ENCODE peak calls at places on chromosomes 11 and 22, in ten cellular contexts. One of them, this sample, is unnamed.

GRCh38 chr22:23395476-23396361 is 184.4 kb downstream of the IGLL1 start:
- DNase-seq in stomach: no peak
- DNase-seq in tibial nerve: no peak
- DNase-seq in right lobe of liver: peak; percentile 45
- DNase-seq in esophagus squamous epithelium: no peak
- DNase-seq in ovary: no peak
- DNase-seq in NB4: no peak
- DNase-seq in body of pancreas: no peak
- DNase-seq in A549: no peak
- DNase-seq in breast epithelium: no peak
- DNase-seq in this sample: no peak

GRCh38 chr22:42365942-42366660 is 66.1 kb downstream of the NFAM1 start:
- DNase-seq in stomach: no peak
- DNase-seq in tibial nerve: peak; percentile 32
- DNase-seq in right lobe of liver: no peak
- DNase-seq in esophagus squamous epithelium: no peak
- DNase-seq in ovary: no peak
- DNase-seq in NB4: no peak
- DNase-seq in body of pancreas: no peak
- DNase-seq in A549: no peak
- DNase-seq in breast epithelium: no peak
- DNase-seq in this sample: peak; percentile 74

GRCh38 chr11:90434858-90435257 is 212.0 kb upstream of the CHORDC1 start:
- DNase-seq in stomach: no peak
- DNase-seq in tibial nerve: no peak
- DNase-seq in right lobe of liver: no peak
- DNase-seq in esophagus squamous epithelium: no peak
- DNase-seq in ovary: no peak
- DNase-seq in NB4: peak; percentile 20
- DNase-seq in body of pancreas: no peak
- DNase-seq in A549: no peak
- DNase-seq in breast epithelium: no peak
- DNase-seq in this sample: peak; percentile 12

GRCh38 chr11:2713721-2714462 is 14.1 kb upstream of the KCNQ1OT1 start:
- DNase-seq in stomach: no peak
- DNase-seq in tibial nerve: no peak
- DNase-seq in right lobe of liver: peak; percentile 35
- DNase-seq in esophagus squamous epithelium: no peak
- DNase-seq in ovary: no peak
- DNase-seq in NB4: no peak
- DNase-seq in body of pancreas: no peak
- DNase-seq in A549: no peak
- DNase-seq in breast epithelium: no peak
- DNase-seq in this sample: no peak

GRCh38 chr11:23320131-23320530 is 459.9 kb upstream of the CCDC179 start:
- DNase-seq in stomach: no peak
- DNase-seq in tibial nerve: no peak
- DNase-seq in right lobe of liver: no peak
- DNase-seq in esophagus squamous epithelium: no peak
- DNase-seq in ovary: no peak
- DNase-seq in NB4: no peak
- DNase-seq in body of pancreas: no peak
- DNase-seq in A549: no peak
- DNase-seq in breast epithelium: no peak
- DNase-seq in this sample: no peak

GRCh38 chr11:72314600-72315386 is 70.8 kb upstream of the PHOX2A start:
- DNase-seq in stomach: no peak
- DNase-seq in tibial nerve: no peak
- DNase-seq in right lobe of liver: no peak
- DNase-seq in esophagus squamous epithelium: no peak
- DNase-seq in ovary: no peak
- DNase-seq in NB4: no peak
- DNase-seq in body of pancreas: no peak
- DNase-seq in A549: no peak
- DNase-seq in breast epithelium: no peak
- DNase-seq in this sample: no peak

GRCh38 chr11:32839308-32839707 is 9.6 kb downstream of the PRRG4 start:
- DNase-seq in stomach: no peak
- DNase-seq in tibial nerve: no peak
- DNase-seq in right lobe of liver: no peak
- DNase-seq in esophagus squamous epithelium: no peak
- DNase-seq in ovary: no peak
- DNase-seq in NB4: no peak
- DNase-seq in body of pancreas: no peak
- DNase-seq in A549: no peak
- DNase-seq in breast epithelium: no peak
- DNase-seq in this sample: no peak

GRCh38 chr11:62909107-62909894 is 11.9 kb downstream of the CHRM1 start:
- DNase-seq in stomach: peak; percentile 90
- DNase-seq in tibial nerve: peak; percentile 31
- DNase-seq in right lobe of liver: peak; percentile 68
- DNase-seq in esophagus squamous epithelium: no peak
- DNase-seq in ovary: peak; percentile 43
- DNase-seq in NB4: peak; percentile 45
- DNase-seq in body of pancreas: peak; percentile 93
- DNase-seq in A549: peak; percentile 70
- DNase-seq in breast epithelium: peak; percentile 81
- DNase-seq in this sample: peak; percentile 88

GRCh38 chr11:29119116-29119515 is 897.7 kb downstream of the KCNA4 start:
- DNase-seq in stomach: no peak
- DNase-seq in tibial nerve: no peak
- DNase-seq in right lobe of liver: no peak
- DNase-seq in esophagus squamous epithelium: no peak
- DNase-seq in ovary: no peak
- DNase-seq in NB4: no peak
- DNase-seq in body of pancreas: no peak
- DNase-seq in A549: no peak
- DNase-seq in breast epithelium: no peak
- DNase-seq in this sample: no peak

GRCh38 chr11:88016392-88017020 is 158.7 kb downstream of the RAB38 start:
- DNase-seq in stomach: peak; percentile 74
- DNase-seq in tibial nerve: peak; percentile 95
- DNase-seq in right lobe of liver: no peak
- DNase-seq in esophagus squamous epithelium: peak; percentile 5
- DNase-seq in ovary: peak; percentile 45
- DNase-seq in NB4: peak; percentile 85
- DNase-seq in body of pancreas: peak; percentile 89
- DNase-seq in A549: peak; percentile 6
- DNase-seq in breast epithelium: peak; percentile 76
- DNase-seq in this sample: peak; percentile 71

GRCh38 chr11:62553839-62554361 is 7.3 kb upstream of the AHNAK start:
- DNase-seq in stomach: no peak
- DNase-seq in tibial nerve: no peak
- DNase-seq in right lobe of liver: peak; percentile 19
- DNase-seq in esophagus squamous epithelium: no peak
- DNase-seq in ovary: no peak
- DNase-seq in NB4: no peak
- DNase-seq in body of pancreas: no peak
- DNase-seq in A549: peak; percentile 92
- DNase-seq in breast epithelium: no peak
- DNase-seq in this sample: no peak

GRCh38 chr22:46091277-46091977 is 58.9 kb upstream of the PPARA start:
- DNase-seq in stomach: no peak
- DNase-seq in tibial nerve: no peak
- DNase-seq in right lobe of liver: peak; percentile 49
- DNase-seq in esophagus squamous epithelium: no peak
- DNase-seq in ovary: peak; percentile 30
- DNase-seq in NB4: no peak
- DNase-seq in body of pancreas: peak; percentile 5
- DNase-seq in A549: no peak
- DNase-seq in breast epithelium: no peak
- DNase-seq in this sample: no peak

GRCh38 chr22:46089426-46090041 is 60.8 kb upstream of the PPARA start:
- DNase-seq in stomach: peak; percentile 26
- DNase-seq in tibial nerve: no peak
- DNase-seq in right lobe of liver: peak; percentile 52
- DNase-seq in esophagus squamous epithelium: no peak
- DNase-seq in ovary: peak; percentile 39
- DNase-seq in NB4: no peak
- DNase-seq in body of pancreas: peak; percentile 23
- DNase-seq in A549: no peak
- DNase-seq in breast epithelium: no peak
- DNase-seq in this sample: no peak

GRCh38 chr22:46088541-46089311 is 61.6 kb upstream of the PPARA start:
- DNase-seq in stomach: peak; percentile 79
- DNase-seq in tibial nerve: no peak
- DNase-seq in right lobe of liver: peak; percentile 83
- DNase-seq in esophagus squamous epithelium: no peak
- DNase-seq in ovary: peak; percentile 64
- DNase-seq in NB4: no peak
- DNase-seq in body of pancreas: peak; percentile 76
- DNase-seq in A549: no peak
- DNase-seq in breast epithelium: peak; percentile 85
- DNase-seq in this sample: no peak

GRCh38 chr22:46090631-46091201 is 59.6 kb upstream of the PPARA start:
- DNase-seq in stomach: no peak
- DNase-seq in tibial nerve: no peak
- DNase-seq in right lobe of liver: peak; percentile 22
- DNase-seq in esophagus squamous epithelium: no peak
- DNase-seq in ovary: peak; percentile 68
- DNase-seq in NB4: no peak
- DNase-seq in body of pancreas: peak; percentile 37
- DNase-seq in A549: no peak
- DNase-seq in breast epithelium: no peak
- DNase-seq in this sample: no peak

DNA sequence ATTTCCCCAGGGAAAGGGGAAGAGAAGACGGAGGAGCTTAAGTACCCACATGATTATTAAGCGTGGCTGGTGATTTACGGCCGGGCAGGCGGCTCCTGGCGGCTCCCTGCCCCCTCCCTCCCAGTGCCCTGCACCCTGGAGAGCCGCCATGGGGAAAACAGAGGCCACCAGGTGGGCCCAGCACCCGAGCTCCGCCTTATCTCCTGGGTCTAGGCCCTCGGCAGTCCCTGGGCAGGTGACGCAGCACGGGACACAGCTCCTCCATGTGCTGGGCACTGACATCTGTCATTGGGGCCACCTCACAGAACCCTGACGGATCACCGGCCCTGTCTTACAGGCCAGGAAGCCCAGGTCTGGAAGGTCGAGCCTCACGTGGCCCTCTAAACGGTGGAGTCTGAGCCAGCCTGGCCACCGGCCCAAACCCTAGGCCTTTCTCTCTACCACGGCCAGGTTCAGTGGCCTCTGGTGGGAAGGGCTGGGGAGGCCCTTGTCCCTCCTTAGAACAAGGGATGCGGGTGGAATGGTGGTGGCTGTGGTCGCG is 60.2 kb upstream of the PPARA start:
- DNase-seq in stomach: peak; percentile 85
- DNase-seq in tibial nerve: no peak
- DNase-seq in right lobe of liver: peak; percentile 85
- DNase-seq in esophagus squamous epithelium: no peak
- DNase-seq in ovary: peak; percentile 74
- DNase-seq in NB4: no peak
- DNase-seq in body of pancreas: peak; percentile 92
- DNase-seq in A549: no peak
- DNase-seq in breast epithelium: no peak
- DNase-seq in this sample: peak; percentile 32
- H3K4me3 ChIP-seq in stomach: no peak overlapping the region
- H3K4me3 ChIP-seq in tibial nerve: peak overlapping the region; percentile 17
- H3K4me3 ChIP-seq in right lobe of liver: no peak overlapping the region
- H3K4me3 ChIP-seq in esophagus squamous epithelium: peak overlapping the region; percentile 25
- H3K4me3 ChIP-seq in ovary: peak overlapping the region; percentile 29
- H3K4me3 ChIP-seq in NB4: no peak overlapping the region
- H3K4me3 ChIP-seq in body of pancreas: no peak overlapping the region
- H3K4me3 ChIP-seq in A549: no peak overlapping the region
- H3K4me3 ChIP-seq in breast epithelium: peak overlapping the region; percentile 85
- H3K4me3 ChIP-seq in this sample: no peak overlapping the region

GRCh38 chr22:40817737-40818136 is 1.4 kb downstream of the SLC25A17 start:
- DNase-seq in stomach: no peak
- DNase-seq in tibial nerve: no peak
- DNase-seq in right lobe of liver: no peak
- DNase-seq in esophagus squamous epithelium: no peak
- DNase-seq in ovary: no peak
- DNase-seq in NB4: no peak
- DNase-seq in body of pancreas: no peak
- DNase-seq in A549: no peak
- DNase-seq in breast epithelium: no peak
- DNase-seq in this sample: no peak

GRCh38 chr22:40819741-40820140 is 595 bp upstream of the SLC25A17 start:
- DNase-seq in stomach: no peak
- DNase-seq in tibial nerve: no peak
- DNase-seq in right lobe of liver: no peak
- DNase-seq in esophagus squamous epithelium: no peak
- DNase-seq in ovary: no peak
- DNase-seq in NB4: peak; percentile 53
- DNase-seq in body of pancreas: no peak
- DNase-seq in A549: no peak
- DNase-seq in breast epithelium: no peak
- DNase-seq in this sample: no peak

GRCh38 chr22:40813912-40814315 is 5.2 kb downstream of the SLC25A17 start:
- DNase-seq in stomach: no peak
- DNase-seq in tibial nerve: no peak
- DNase-seq in right lobe of liver: no peak
- DNase-seq in esophagus squamous epithelium: no peak
- DNase-seq in ovary: no peak
- DNase-seq in NB4: no peak
- DNase-seq in body of pancreas: no peak
- DNase-seq in A549: no peak
- DNase-seq in breast epithelium: no peak
- DNase-seq in this sample: no peak

GRCh38 chr22:40818192-40818746 is 877 bp downstream of the SLC25A17 start:
- DNase-seq in stomach: no peak
- DNase-seq in tibial nerve: no peak
- DNase-seq in right lobe of liver: no peak
- DNase-seq in esophagus squamous epithelium: no peak
- DNase-seq in ovary: no peak
- DNase-seq in NB4: peak; percentile 17
- DNase-seq in body of pancreas: no peak
- DNase-seq in A549: no peak
- DNase-seq in breast epithelium: no peak
- DNase-seq in this sample: no peak

GRCh38 chr22:40818747-40819662 is at the start of gene SLC25A17:
- DNase-seq in stomach: peak; percentile 93
- DNase-seq in tibial nerve: peak; percentile 84
- DNase-seq in right lobe of liver: peak; percentile 94
- DNase-seq in esophagus squamous epithelium: peak; percentile 16
- DNase-seq in ovary: peak; percentile 90
- DNase-seq in NB4: peak; percentile 91
- DNase-seq in body of pancreas: peak; percentile 91
- DNase-seq in A549: peak; percentile 78
- DNase-seq in breast epithelium: peak; percentile 87
- DNase-seq in this sample: peak; percentile 93
- TF ChIP-seq POLR2A in stomach: no peak
- TF ChIP-seq POLR2A in tibial nerve: peak; percentile 32
- TF ChIP-seq POLR2A in right lobe of liver: peak; percentile 29
- TF ChIP-seq POLR2A in esophagus squamous epithelium: no peak
- TF ChIP-seq POLR2A in ovary: no peak
- TF ChIP-seq POLR2A in NB4: peak; percentile 39
- TF ChIP-seq POLR2A in body of pancreas: peak; percentile 66
- TF ChIP-seq POLR2A in A549: peak; percentile 55
- TF ChIP-seq POLR2A in breast epithelium: no peak
- TF ChIP-seq POLR2A in this sample: peak; percentile 53

GRCh38 chr11:89293966-89294679 is 116.4 kb downstream of the TYR start:
- DNase-seq in stomach: no peak
- DNase-seq in tibial nerve: no peak
- DNase-seq in right lobe of liver: no peak
- DNase-seq in esophagus squamous epithelium: no peak
- DNase-seq in ovary: peak; percentile 11
- DNase-seq in NB4: no peak
- DNase-seq in body of pancreas: peak; percentile 26
- DNase-seq in A549: no peak
- DNase-seq in breast epithelium: no peak
- DNase-seq in this sample: peak; percentile 2
- H3K4me3 ChIP-seq in stomach: peak overlapping the region; percentile 14
- H3K4me3 ChIP-seq in tibial nerve: peak overlapping the region; percentile 18
- H3K4me3 ChIP-seq in right lobe of liver: no peak overlapping the region
- H3K4me3 ChIP-seq in esophagus squamous epithelium: no peak overlapping the region
- H3K4me3 ChIP-seq in ovary: no peak overlapping the region
- H3K4me3 ChIP-seq in NB4: no peak overlapping the region
- H3K4me3 ChIP-seq in body of pancreas: no peak overlapping the region
- H3K4me3 ChIP-seq in A549: no peak overlapping the region
- H3K4me3 ChIP-seq in breast epithelium: no peak overlapping the region
- H3K4me3 ChIP-seq in this sample: no peak overlapping the region

GRCh38 chr22:36325163-36326031 is 62.4 kb downstream of the MYH9 start:
- DNase-seq in stomach: peak; percentile 79
- DNase-seq in tibial nerve: peak; percentile 82
- DNase-seq in right lobe of liver: no peak
- DNase-seq in esophagus squamous epithelium: no peak
- DNase-seq in ovary: no peak
- DNase-seq in NB4: no peak
- DNase-seq in body of pancreas: no peak
- DNase-seq in A549: no peak
- DNase-seq in breast epithelium: peak; percentile 92
- DNase-seq in this sample: peak; percentile 84
- TF ChIP-seq POLR2A in stomach: no peak
- TF ChIP-seq POLR2A in tibial nerve: no peak
- TF ChIP-seq POLR2A in right lobe of liver: no peak
- TF ChIP-seq POLR2A in esophagus squamous epithelium: peak; percentile 49
- TF ChIP-seq POLR2A in ovary: no peak
- TF ChIP-seq POLR2A in NB4: no peak
- TF ChIP-seq POLR2A in body of pancreas: no peak
- TF ChIP-seq POLR2A in A549: no peak
- TF ChIP-seq POLR2A in breast epithelium: no peak
- TF ChIP-seq POLR2A in this sample: no peak